ENCODE peak calls at places on chromosome 5, in seven cellular contexts. One of them, this sample, is unnamed.

GRCh38 chr5:172646716-172647285 is 5.7 kb downstream of the NEURL1B start:
- DNase-seq in kidney tubule cell: no peak
- DNase-seq in stimulated activated CD8-positive, alpha-beta memory T cell treated with anti-CD3 and anti-CD28 coated beads, Interleukin-7, amount 100 ng/mL, for 1 hour: no peak
- DNase-seq in activated CD8-positive, alpha-beta memory T cell treated with anti-CD3 and anti-CD28 coated beads for 4 hours: no peak
- DNase-seq in stimulated activated CD4-positive, alpha-beta T cell treated with anti-CD3 and anti-CD28 coated beads, Interleukin-1b, Interleukin-23, amount 100 ng/mL, for 48 hours: no peak
- DNase-seq in LHCN-M2: no peak
- DNase-seq in RCC 7860: no peak
- DNase-seq in this sample: no peak

GRCh38 chr5:10059611-10060379 is 189.9 kb downstream of the ATPSCKMT start:
- DNase-seq in kidney tubule cell: no peak
- DNase-seq in stimulated activated CD8-positive, alpha-beta memory T cell treated with anti-CD3 and anti-CD28 coated beads, Interleukin-7, amount 100 ng/mL, for 1 hour: no peak
- DNase-seq in activated CD8-positive, alpha-beta memory T cell treated with anti-CD3 and anti-CD28 coated beads for 4 hours: no peak
- DNase-seq in stimulated activated CD4-positive, alpha-beta T cell treated with anti-CD3 and anti-CD28 coated beads, Interleukin-1b, Interleukin-23, amount 100 ng/mL, for 48 hours: no peak
- DNase-seq in LHCN-M2: no peak
- DNase-seq in RCC 7860: no peak
- DNase-seq in this sample: no peak

GRCh38 chr5:77449981-77450380 is 42.1 kb downstream of the WDR41 start:
- DNase-seq in kidney tubule cell: no peak
- DNase-seq in stimulated activated CD8-positive, alpha-beta memory T cell treated with anti-CD3 and anti-CD28 coated beads, Interleukin-7, amount 100 ng/mL, for 1 hour: no peak
- DNase-seq in activated CD8-positive, alpha-beta memory T cell treated with anti-CD3 and anti-CD28 coated beads for 4 hours: no peak
- DNase-seq in stimulated activated CD4-positive, alpha-beta T cell treated with anti-CD3 and anti-CD28 coated beads, Interleukin-1b, Interleukin-23, amount 100 ng/mL, for 48 hours: no peak
- DNase-seq in LHCN-M2: no peak
- DNase-seq in RCC 7860: no peak
- DNase-seq in this sample: no peak

GRCh38 chr5:172164773-172165212 is 23.2 kb downstream of the STK10 start:
- DNase-seq in kidney tubule cell: no peak
- DNase-seq in stimulated activated CD8-positive, alpha-beta memory T cell treated with anti-CD3 and anti-CD28 coated beads, Interleukin-7, amount 100 ng/mL, for 1 hour: no peak
- DNase-seq in activated CD8-positive, alpha-beta memory T cell treated with anti-CD3 and anti-CD28 coated beads for 4 hours: no peak
- DNase-seq in stimulated activated CD4-positive, alpha-beta T cell treated with anti-CD3 and anti-CD28 coated beads, Interleukin-1b, Interleukin-23, amount 100 ng/mL, for 48 hours: no peak
- DNase-seq in LHCN-M2: peak; percentile 31
- DNase-seq in RCC 7860: no peak
- DNase-seq in this sample: no peak

GRCh38 chr5:37015795-37016666 is 139.5 kb downstream of the NIPBL start:
- DNase-seq in kidney tubule cell: peak; percentile 7
- DNase-seq in stimulated activated CD8-positive, alpha-beta memory T cell treated with anti-CD3 and anti-CD28 coated beads, Interleukin-7, amount 100 ng/mL, for 1 hour: no peak
- DNase-seq in activated CD8-positive, alpha-beta memory T cell treated with anti-CD3 and anti-CD28 coated beads for 4 hours: no peak
- DNase-seq in stimulated activated CD4-positive, alpha-beta T cell treated with anti-CD3 and anti-CD28 coated beads, Interleukin-1b, Interleukin-23, amount 100 ng/mL, for 48 hours: no peak
- DNase-seq in LHCN-M2: peak; percentile 34
- DNase-seq in RCC 7860: no peak
- DNase-seq in this sample: no peak

GRCh38 chr5:168603776-168604175 is 24.6 kb upstream of the PANK3 start:
- DNase-seq in kidney tubule cell: no peak
- DNase-seq in stimulated activated CD8-positive, alpha-beta memory T cell treated with anti-CD3 and anti-CD28 coated beads, Interleukin-7, amount 100 ng/mL, for 1 hour: no peak
- DNase-seq in activated CD8-positive, alpha-beta memory T cell treated with anti-CD3 and anti-CD28 coated beads for 4 hours: no peak
- DNase-seq in stimulated activated CD4-positive, alpha-beta T cell treated with anti-CD3 and anti-CD28 coated beads, Interleukin-1b, Interleukin-23, amount 100 ng/mL, for 48 hours: no peak
- DNase-seq in LHCN-M2: no peak
- DNase-seq in RCC 7860: no peak
- DNase-seq in this sample: no peak

GRCh38 chr5:180201051-180201987 is 7.7 kb downstream of the RASGEF1C start:
- DNase-seq in kidney tubule cell: no peak
- DNase-seq in stimulated activated CD8-positive, alpha-beta memory T cell treated with anti-CD3 and anti-CD28 coated beads, Interleukin-7, amount 100 ng/mL, for 1 hour: no peak
- DNase-seq in activated CD8-positive, alpha-beta memory T cell treated with anti-CD3 and anti-CD28 coated beads for 4 hours: no peak
- DNase-seq in stimulated activated CD4-positive, alpha-beta T cell treated with anti-CD3 and anti-CD28 coated beads, Interleukin-1b, Interleukin-23, amount 100 ng/mL, for 48 hours: no peak
- DNase-seq in LHCN-M2: peak; percentile 13
- DNase-seq in RCC 7860: no peak
- DNase-seq in this sample: no peak

GRCh38 chr5:40381676-40382363 is 297.9 kb upstream of the PTGER4 start:
- DNase-seq in kidney tubule cell: peak; percentile 70
- DNase-seq in stimulated activated CD8-positive, alpha-beta memory T cell treated with anti-CD3 and anti-CD28 coated beads, Interleukin-7, amount 100 ng/mL, for 1 hour: no peak
- DNase-seq in activated CD8-positive, alpha-beta memory T cell treated with anti-CD3 and anti-CD28 coated beads for 4 hours: no peak
- DNase-seq in stimulated activated CD4-positive, alpha-beta T cell treated with anti-CD3 and anti-CD28 coated beads, Interleukin-1b, Interleukin-23, amount 100 ng/mL, for 48 hours: no peak
- DNase-seq in LHCN-M2: peak; percentile 41
- DNase-seq in RCC 7860: peak; percentile 79
- DNase-seq in this sample: no peak

GRCh38 chr5:6362846-6363245 is 15.5 kb downstream of the MED10 start:
- DNase-seq in kidney tubule cell: no peak
- DNase-seq in stimulated activated CD8-positive, alpha-beta memory T cell treated with anti-CD3 and anti-CD28 coated beads, Interleukin-7, amount 100 ng/mL, for 1 hour: no peak
- DNase-seq in activated CD8-positive, alpha-beta memory T cell treated with anti-CD3 and anti-CD28 coated beads for 4 hours: no peak
- DNase-seq in stimulated activated CD4-positive, alpha-beta T cell treated with anti-CD3 and anti-CD28 coated beads, Interleukin-1b, Interleukin-23, amount 100 ng/mL, for 48 hours: no peak
- DNase-seq in LHCN-M2: no peak
- DNase-seq in RCC 7860: no peak
- DNase-seq in this sample: no peak

GRCh38 chr5:28984642-28985041 is 1946.3 kb upstream of the CDH9 start:
- DNase-seq in kidney tubule cell: no peak
- DNase-seq in stimulated activated CD8-positive, alpha-beta memory T cell treated with anti-CD3 and anti-CD28 coated beads, Interleukin-7, amount 100 ng/mL, for 1 hour: no peak
- DNase-seq in activated CD8-positive, alpha-beta memory T cell treated with anti-CD3 and anti-CD28 coated beads for 4 hours: no peak
- DNase-seq in stimulated activated CD4-positive, alpha-beta T cell treated with anti-CD3 and anti-CD28 coated beads, Interleukin-1b, Interleukin-23, amount 100 ng/mL, for 48 hours: no peak
- DNase-seq in LHCN-M2: no peak
- DNase-seq in RCC 7860: no peak
- DNase-seq in this sample: no peak

GRCh38 chr5:170896779-170897178 is 35.0 kb downstream of the RANBP17 start:
- DNase-seq in kidney tubule cell: no peak
- DNase-seq in stimulated activated CD8-positive, alpha-beta memory T cell treated with anti-CD3 and anti-CD28 coated beads, Interleukin-7, amount 100 ng/mL, for 1 hour: no peak
- DNase-seq in activated CD8-positive, alpha-beta memory T cell treated with anti-CD3 and anti-CD28 coated beads for 4 hours: no peak
- DNase-seq in stimulated activated CD4-positive, alpha-beta T cell treated with anti-CD3 and anti-CD28 coated beads, Interleukin-1b, Interleukin-23, amount 100 ng/mL, for 48 hours: no peak
- DNase-seq in LHCN-M2: no peak
- DNase-seq in RCC 7860: no peak
- DNase-seq in this sample: no peak

GRCh38 chr5:181114844-181115778 is 15.9 kb downstream of the OR2V1 start:
- DNase-seq in kidney tubule cell: peak; percentile 90
- DNase-seq in stimulated activated CD8-positive, alpha-beta memory T cell treated with anti-CD3 and anti-CD28 coated beads, Interleukin-7, amount 100 ng/mL, for 1 hour: no peak
- DNase-seq in activated CD8-positive, alpha-beta memory T cell treated with anti-CD3 and anti-CD28 coated beads for 4 hours: no peak
- DNase-seq in stimulated activated CD4-positive, alpha-beta T cell treated with anti-CD3 and anti-CD28 coated beads, Interleukin-1b, Interleukin-23, amount 100 ng/mL, for 48 hours: no peak
- DNase-seq in LHCN-M2: peak; percentile 9
- DNase-seq in RCC 7860: peak; percentile 54
- DNase-seq in this sample: no peak

This sample was measured in T-helper 2 cell treated with Interferon-gamma antibody and Interleukin-4, amounts not matched to agents 5 μg/mL and 100 μg/mL, for 36 hours.